ENCODE peak calls at places on chromosome 3, in ten cellular contexts. B, C, G, Q, P, A, O, I, T and L are unnamed samples.
A peak's percentile ranks its signal among the peaks of the same experiment; 100 is the strongest.

GRCh38 chr3:136576279-136577009 is 175.7 kb downstream of the STAG1 start:
- DNase-seq in B (no peak), C (no peak), G (no peak), Q (no peak), P (no peak), A (no peak), O (no peak), I (no peak), T (no peak), L (no peak)

GRCh38 chr3:84444726-84445521 is 513.9 kb upstream of the CADM2 start:
- DNase-seq in B (no peak), C (no peak), G (no peak), Q (no peak), P (no peak), A (no peak), O (no peak), I (no peak), T (no peak), L (no peak)

GRCh38 chr3:171458857-171459129 is 1.4 kb downstream of the TNIK start:
- DNase-seq in B (no peak), C (no peak), G (no peak), Q (no peak), P (no peak), A (no peak), O (peak; percentile 37), I (peak; percentile 76), T (no peak), L (no peak)

GRCh38 chr3:132661120-132661519 is 991 bp downstream of the UBA5 start:
- DNase-seq in B (peak; percentile 35), C (no peak), G (no peak), Q (peak; percentile 14), P (peak; percentile 9), A (no peak), O (no peak), I (no peak), T (no peak), L (no peak)

GRCh38 chr3:47266709-47267489 is 15.7 kb downstream of the KIF9 start:
- DNase-seq in B (peak; percentile 87), C (peak; percentile 79), G (peak; percentile 63), Q (peak; percentile 65), P (peak; percentile 42), A (peak; percentile 74), O (no peak), I (no peak), T (no peak), L (no peak)

GRCh38 chr3:123143669-123144411 is 57.9 kb upstream of the SEC22A start:
- DNase-seq in B (no peak), C (peak; percentile 9), G (no peak), Q (no peak), P (no peak), A (no peak), O (no peak), I (peak; percentile 41), T (no peak), L (peak; percentile 43)

GRCh38 chr3:71695000-71695482 is 30.2 kb downstream of the EIF4E3 start:
- DNase-seq in B (no peak), C (no peak), G (no peak), Q (no peak), P (no peak), A (no peak), O (no peak), I (no peak), T (no peak), L (no peak)

GRCh38 chr3:16770021-16770420 is 114.7 kb upstream of the PLCL2 start:
- DNase-seq in B (no peak), C (peak; percentile 12), G (no peak), Q (no peak), P (no peak), A (no peak), O (no peak), I (no peak), T (no peak), L (no peak)

GRCh38 chr3:47664519-47664918 is 85.9 kb upstream of the CSPG5 start:
- DNase-seq in B (no peak), C (peak; percentile 9), G (no peak), Q (no peak), P (peak; percentile 38), A (no peak), O (no peak), I (peak; percentile 67), T (no peak), L (no peak)

GRCh38 chr3:136343873-136344281 is 93.7 kb downstream of the PCCB start:
- DNase-seq in B (peak; percentile 91), C (peak; percentile 95), G (peak; percentile 73), Q (no peak), P (no peak), A (peak; percentile 94), O (no peak), I (no peak), T (no peak), L (no peak)

GRCh38 chr3:186609247-186609868 is 3.5 kb upstream of the AHSG start:
- DNase-seq in B (no peak), C (no peak), G (peak; percentile 55), Q (peak; percentile 29), P (peak; percentile 41), A (no peak), O (no peak), I (peak; percentile 18), T (no peak), L (no peak)
- TF ChIP-seq CTCF in B (no peak), C (peak; percentile 18), G (no peak), Q (peak; percentile 41), P (peak; percentile 71), A (peak; percentile 24), O (no peak), I (peak; percentile 54), T (peak; percentile 25), L (no peak)

GRCh38 chr3:113258311-113258710 is 47.0 kb downstream of the BOC start:
- DNase-seq in B (no peak), C (no peak), G (no peak), Q (no peak), P (no peak), A (no peak), O (no peak), I (peak; percentile 27), T (no peak), L (no peak)

GRCh38 chr3:113255854-113256615 is 44.7 kb downstream of the BOC start:
- DNase-seq in B (no peak), C (no peak), G (no peak), Q (no peak), P (no peak), A (no peak), O (no peak), I (no peak), T (no peak), L (no peak)

GRCh38 chr3:113254171-113254947 is 43.0 kb downstream of the BOC start:
- DNase-seq in B (no peak), C (no peak), G (no peak), Q (no peak), P (no peak), A (no peak), O (no peak), I (no peak), T (no peak), L (no peak)

GRCh38 chr3:113252553-113252952 is 41.2 kb downstream of the BOC start:
- DNase-seq in B (no peak), C (no peak), G (no peak), Q (no peak), P (no peak), A (no peak), O (no peak), I (no peak), T (no peak), L (no peak)

GRCh38 chr3:113255100-113255853 is 43.9 kb downstream of the BOC start:
- DNase-seq in B (no peak), C (no peak), G (no peak), Q (no peak), P (peak; percentile 8), A (no peak), O (no peak), I (peak; percentile 51), T (no peak), L (no peak)
- TF ChIP-seq CTCF in B (no peak), C (peak; percentile 31), G (no peak), Q (no peak), P (no peak), A (no peak), O (no peak), I (peak; percentile 41), T (no peak), L (no peak)

GRCh38 chr3:146746190-146746589 is 141.0 kb upstream of the PLSCR5 start:
- DNase-seq in B (peak; percentile 68), C (peak; percentile 64), G (peak; percentile 9), Q (no peak), P (no peak), A (peak; percentile 19), O (no peak), I (no peak), T (no peak), L (no peak)

GRCh38 chr3:146747051-146747450 is 141.9 kb upstream of the PLSCR5 start:
- DNase-seq in B (no peak), C (no peak), G (no peak), Q (no peak), P (no peak), A (no peak), O (no peak), I (no peak), T (no peak), L (no peak)

GRCh38 chr3:146750196-146750595 is 145.1 kb upstream of the PLSCR5 start:
- DNase-seq in B (peak; percentile 46), C (peak; percentile 76), G (no peak), Q (no peak), P (no peak), A (peak; percentile 39), O (no peak), I (no peak), T (no peak), L (no peak)

DNA sequence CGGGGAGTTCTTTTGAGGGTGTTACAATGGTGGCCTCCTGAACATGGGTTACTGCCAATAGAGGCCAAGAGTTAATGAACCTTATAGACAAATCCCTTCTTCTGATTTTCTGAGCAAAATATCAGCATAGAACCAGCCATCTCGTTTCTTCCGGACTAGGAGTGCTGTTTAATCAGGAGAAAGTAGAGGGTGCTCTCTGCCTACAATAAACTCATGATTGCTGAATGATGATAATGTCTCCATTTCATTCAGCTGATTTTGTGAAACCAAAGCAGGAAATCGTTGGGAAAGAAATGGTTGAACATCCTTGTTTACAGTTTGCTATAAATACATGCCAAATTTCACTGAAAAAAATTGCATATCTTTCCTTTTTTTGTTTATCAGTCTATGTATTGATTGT is 142.8 kb upstream of the PLSCR5 start:
- DNase-seq in B (peak; percentile 35), C (peak; percentile 72), G (no peak), Q (no peak), P (no peak), A (peak; percentile 7), O (no peak), I (peak; percentile 21), T (no peak), L (no peak)
- TF ChIP-seq CTCF in B (peak; percentile 6), C (peak; percentile 71), G (peak; percentile 6), Q (no peak), P (no peak), A (peak; percentile 60), O (no peak), I (peak; percentile 64), T (no peak), L (peak; percentile 82)

DNA sequence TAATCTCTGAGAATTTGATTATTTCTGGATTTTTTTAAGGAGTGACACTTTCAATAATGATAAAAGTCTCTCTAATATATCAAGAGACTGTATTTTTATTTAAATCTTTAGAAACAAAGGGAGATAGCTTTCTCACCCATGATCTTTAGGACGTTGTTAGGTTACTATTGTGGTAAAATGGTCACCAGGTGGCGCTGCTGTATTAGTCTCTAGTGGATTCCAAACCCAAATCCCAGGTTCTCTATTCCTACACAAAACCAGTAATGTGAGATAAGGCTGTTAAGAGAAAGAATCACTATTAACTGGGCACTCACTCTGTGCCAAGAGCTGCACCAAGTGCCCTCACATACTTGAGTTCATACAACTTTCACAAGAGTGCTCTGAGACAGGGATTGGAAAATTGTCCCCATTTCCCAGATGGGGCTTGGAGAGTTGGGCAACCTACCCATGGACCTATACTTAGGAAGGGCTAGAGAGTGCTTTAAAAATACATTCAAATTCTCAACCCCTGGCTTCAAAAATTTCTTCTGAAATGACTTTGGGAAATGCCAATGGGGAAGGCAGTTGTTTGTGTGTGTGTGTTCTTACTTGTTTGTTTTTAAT is 593.4 kb upstream of the TGFBR2 start:
- DNase-seq in B (peak; percentile 76), C (peak; percentile 63), G (peak; percentile 30), Q (peak; percentile 27), P (peak; percentile 55), A (no peak), O (peak; percentile 69), I (peak; percentile 93), T (no peak), L (no peak)
- TF ChIP-seq CTCF in B (peak; percentile 55), C (peak; percentile 94), G (peak; percentile 76), Q (peak; percentile 64), P (peak; percentile 92), A (peak; percentile 61), O (peak; percentile 78), I (peak; percentile 87), T (peak; percentile 64), L (peak; percentile 86)